ENCODE peak calls at places on chromosome 1, in six cellular contexts. K is aorta; A is breast epithelium; G is PC-9; Z is left ventricle myocardium inferior; N is naive thymus-derived CD4-positive, alpha-beta T cell. L is an unnamed sample. For H3K9me3, the result is how much of the 10 kb centered on the place peaks cover.

GRCh38 chr1:157540160-157540748 is 12.1 kb downstream of the FCRL5 start:
- DNase-seq in N (no peak), G (no peak), K (no peak), Z (no peak), A (no peak), L (no peak)

GRCh38 chr1:99180915-99181314 is 83.4 kb upstream of the PLPPR4 start:
- DNase-seq in K (no peak), N (no peak), A (no peak), Z (no peak), G (no peak), L (no peak)

GRCh38 chr1:34787461-34788420 is 5.1 kb upstream of the GJA4 start:
- DNase-seq in N (no peak), G (peak), A (no peak), K (no peak), Z (no peak), L (no peak)

GRCh38 chr1:179883739-179884138 is 1.7 kb downstream of the TOR1AIP1 start:
- DNase-seq in Z (no peak), K (no peak), A (no peak), N (no peak), G (no peak), L (peak)

GRCh38 chr1:28971980-28972771 is 57.8 kb downstream of the EPB41 start:
- DNase-seq in K (peak), N (no peak), A (no peak), G (peak), Z (no peak), L (no peak)

GRCh38 chr1:150221552-150221951 is 14.4 kb downstream of the ANP32E start:
- DNase-seq in G (no peak), K (no peak), N (no peak), Z (no peak), A (no peak), L (no peak)

GRCh38 chr1:234975122-234975940 is 153.3 kb downstream of the TOMM20 start:
- DNase-seq in Z (no peak), N (no peak), A (no peak), G (peak), K (no peak), L (no peak)

GRCh38 chr1:14634497-14634896 is 36.0 kb downstream of the KAZN start:
- DNase-seq in A (no peak), K (no peak), G (no peak), Z (no peak), N (no peak), L (no peak)

GRCh38 chr1:46008585-46008984 is 123.8 kb downstream of the PIK3R3 start:
- DNase-seq in N (no peak), Z (no peak), A (no peak), K (no peak), G (no peak), L (no peak)

GRCh38 chr1:36768486-36769178 is 265.7 kb downstream of the GRIK3 start:
- DNase-seq in K (no peak), Z (no peak), A (no peak), G (no peak), N (no peak), L (peak)

GRCh38 chr1:168172250-168172915 is 6.4 kb upstream of the TIPRL start:
- DNase-seq in K (no peak), Z (no peak), G (no peak), A (no peak), N (no peak), L (no peak)

GRCh38 chr1:168180148-168180524 is 1.4 kb downstream of the TIPRL start:
- DNase-seq in N (no peak), G (no peak), Z (no peak), A (no peak), K (no peak), L (no peak)

GRCh38 chr1:168179411-168180147 is 817 bp downstream of the TIPRL start:
- DNase-seq in N (no peak), Z (no peak), G (no peak), A (no peak), K (no peak), L (no peak)

GRCh38 chr1:168178638-168179410 is at the start of gene TIPRL:
- DNase-seq in Z (peak), N (peak), G (peak), A (peak), K (peak), L (peak)

DNA sequence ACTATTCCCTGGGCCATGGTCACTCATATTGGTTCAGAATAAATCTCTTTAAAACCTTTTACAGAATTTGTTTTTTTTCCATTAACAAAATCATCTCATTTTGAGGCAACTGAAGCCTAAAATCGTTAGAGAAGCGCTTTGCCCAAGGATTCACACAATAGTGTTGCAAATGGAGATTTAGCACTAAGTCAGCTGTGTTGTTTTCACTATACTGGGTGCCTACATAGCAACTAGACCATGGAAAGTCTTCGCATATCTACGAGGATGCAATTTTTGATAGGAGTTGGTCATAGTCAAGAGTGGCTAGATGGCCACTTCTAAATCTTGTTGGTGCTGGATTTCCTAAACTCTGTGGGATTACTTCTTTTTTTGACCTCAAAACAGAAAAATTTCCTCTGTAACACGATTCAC is 530 bp upstream of the TIPRL start:
- DNase-seq in A (no peak), G (no peak), Z (no peak), K (no peak), N (no peak), L (no peak)
- H3K4me3 ChIP-seq in A (peak), G (peak), Z (peak), K (no peak), N (peak), L (peak)

DNA sequence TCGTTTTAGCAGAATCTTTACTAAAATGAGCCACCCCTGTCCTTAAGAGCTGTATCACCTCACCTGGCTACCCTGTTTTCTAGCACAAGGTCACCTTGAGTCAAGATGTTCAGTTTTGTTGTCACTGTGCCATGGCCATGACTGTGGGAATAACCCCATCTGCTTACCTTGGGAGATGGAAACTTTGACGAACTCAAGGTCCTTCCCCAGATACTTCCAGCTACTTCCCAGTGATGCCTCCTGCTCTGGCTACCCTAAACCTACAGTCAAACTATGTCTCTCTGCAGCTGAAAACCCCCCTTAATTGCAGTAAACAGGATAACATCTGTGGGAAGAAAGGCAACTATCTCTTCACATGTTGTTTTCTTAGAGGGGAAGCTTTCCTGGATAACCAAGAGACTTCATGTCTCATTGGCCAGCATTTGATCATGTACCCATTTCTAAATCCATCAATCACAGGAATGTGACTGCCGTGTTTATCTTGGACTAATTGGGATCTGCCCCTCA is 89.5 kb upstream of the C1orf21 start:
- DNase-seq in G (no peak), A (no peak), Z (no peak), N (no peak), K (no peak), L (no peak)
- H3K27ac ChIP-seq in G (no peak), A (peak), Z (peak), N (no peak), K (peak), L (no peak)

GRCh38 chr1:114988095-114988494 is 41.5 kb upstream of the TSHB start:
- DNase-seq in A (no peak), G (no peak), Z (no peak), N (no peak), K (no peak), L (no peak)
- H3K9me3 ChIP-seq in A (under half), G (under half), Z (under half), N (under half), K (under half), L (under half)

DNA sequence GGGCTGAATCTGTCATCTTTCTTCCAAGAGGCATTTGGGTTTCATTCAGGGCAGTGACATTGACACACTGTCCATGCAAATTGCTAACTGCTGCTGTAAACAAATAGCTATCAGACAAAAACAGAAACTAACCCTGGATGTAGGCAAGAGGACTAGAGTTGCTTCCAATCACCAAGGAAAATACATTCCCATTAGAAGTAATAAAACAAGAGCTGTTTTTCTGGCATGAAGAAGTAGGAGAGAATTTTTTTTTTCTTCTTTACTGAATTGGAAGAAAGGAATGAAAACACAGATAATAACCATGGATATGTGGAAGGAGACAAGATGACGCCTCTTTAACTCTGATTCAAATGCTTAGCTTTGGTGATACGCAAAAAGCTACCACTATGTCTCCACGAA is 58.9 kb upstream of the TBX15 start:
- DNase-seq in A (no peak), N (no peak), K (no peak), Z (no peak), G (no peak), L (no peak)
- H3K4me3 ChIP-seq in A (no peak), N (no peak), K (peak), Z (peak), G (no peak), L (no peak)

DNA sequence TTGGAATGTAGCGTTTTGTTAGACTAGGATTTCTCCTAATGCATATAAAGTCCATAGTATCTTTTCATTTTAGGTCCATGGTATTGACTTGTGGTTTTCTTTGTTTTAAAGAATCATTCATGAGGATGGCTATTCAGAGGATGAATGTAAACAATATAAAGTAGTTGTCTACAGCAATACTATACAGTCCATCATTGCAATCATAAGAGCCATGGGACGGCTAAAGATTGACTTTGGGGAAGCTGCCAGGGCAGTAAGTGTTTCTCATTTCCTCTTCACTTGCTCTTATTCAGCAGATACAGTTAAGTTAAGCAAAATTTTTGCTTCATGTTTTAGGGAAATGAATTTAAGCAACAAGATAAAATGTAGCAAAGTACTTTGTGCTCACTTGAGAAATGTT is 25.4 kb downstream of the GNAI3 start:
- DNase-seq in G (no peak), N (no peak), Z (no peak), A (no peak), K (no peak), L (no peak)
- H3K27ac ChIP-seq in G (no peak), N (no peak), Z (peak), A (no peak), K (no peak), L (no peak)